ENCODE peak calls at places on chromosome 1, in five cellular contexts. D is body of pancreas, T is thoracic aorta, F is MG63, Q is tibial artery. J is an unnamed sample.

GRCh38 chr1:243851129-243851756 is 1.2 kb upstream of the AKT3 start:
- DNase-seq in D (no peak), T (peak; percentile 4), F (no peak), Q (no peak), J (no peak)

GRCh38 chr1:22539510-22540118 is 23.7 kb upstream of the EPHA8 start:
- DNase-seq in D (no peak), T (no peak), F (no peak), Q (no peak), J (no peak)

GRCh38 chr1:119870917-119871486 is 25.3 kb downstream of the ADAM30 start:
- DNase-seq in D (peak; percentile 88), T (peak; percentile 15), F (peak; percentile 75), Q (peak; percentile 86), J (peak; percentile 92)

GRCh38 chr1:230308039-230308438 is 118.1 kb downstream of the PGBD5 start:
- DNase-seq in D (peak; percentile 94), T (no peak), F (peak; percentile 87), Q (no peak), J (peak; percentile 36)

GRCh38 chr1:119188926-119189325 is 48.5 kb upstream of the WARS2 start:
- DNase-seq in D (no peak), T (no peak), F (no peak), Q (no peak), J (no peak)

GRCh38 chr1:212196355-212196754 is 88.9 kb upstream of the PPP2R5A start:
- DNase-seq in D (no peak), T (no peak), F (no peak), Q (no peak), J (no peak)

GRCh38 chr1:17272641-17273040 is 23.7 kb downstream of the PADI3 start:
- DNase-seq in D (no peak), T (no peak), F (no peak), Q (no peak), J (no peak)

GRCh38 chr1:226678251-226678650 is 60.8 kb downstream of the ITPKB start:
- DNase-seq in D (no peak), T (no peak), F (no peak), Q (no peak), J (no peak)

GRCh38 chr1:15919316-15919715 is 56.6 kb downstream of the ZBTB17 start:
- DNase-seq in D (no peak), T (no peak), F (no peak), Q (no peak), J (no peak)

GRCh38 chr1:201503397-201504176 is 3.3 kb downstream of the CSRP1 start:
- DNase-seq in D (peak; percentile 59), T (peak; percentile 62), F (peak; percentile 75), Q (peak; percentile 89), J (peak; percentile 89)

GRCh38 chr1:27153549-27153886 is 1.4 kb downstream of the SLC9A1 start:
- DNase-seq in D (peak; percentile 22), T (no peak), F (peak; percentile 50), Q (peak; percentile 68), J (no peak)

GRCh38 chr1:20712210-20712577 is 5.6 kb downstream of the KIF17 start:
- DNase-seq in D (no peak), T (no peak), F (no peak), Q (no peak), J (no peak)

GRCh38 chr1:50976890-50977574 is 7.0 kb downstream of the CDKN2C start:
- DNase-seq in D (peak; percentile 39), T (no peak), F (peak; percentile 56), Q (peak; percentile 73), J (peak; percentile 89)

GRCh38 chr1:117582341-117582902 is 23.4 kb upstream of the TENT5C start:
- DNase-seq in D (no peak), T (no peak), F (peak; percentile 43), Q (peak; percentile 65), J (no peak)

GRCh38 chr1:25550155-25550506 is 6.7 kb downstream of the LDLRAP1 start:
- DNase-seq in D (no peak), T (no peak), F (no peak), Q (no peak), J (no peak)

GRCh38 chr1:176469450-176469985 is 6.5 kb downstream of the PAPPA2 start:
- DNase-seq in D (no peak), T (no peak), F (no peak), Q (no peak), J (peak; percentile 17)

GRCh38 chr1:160062134-160062533 is 7.8 kb downstream of the KCNJ10 start:
- DNase-seq in D (no peak), T (no peak), F (no peak), Q (no peak), J (no peak)

GRCh38 chr1:2937805-2938204 is 83.5 kb upstream of the ACTRT2 start:
- DNase-seq in D (no peak), T (no peak), F (no peak), Q (no peak), J (no peak)

GRCh38 chr1:191125950-191126349 is 648.3 kb upstream of the BRINP3 start:
- DNase-seq in D (no peak), T (no peak), F (no peak), Q (no peak), J (no peak)

GRCh38 chr1:233327938-233328660 is 575 bp downstream of the MAP3K21 start:
- DNase-seq in D (peak; percentile 64), T (no peak), F (peak; percentile 30), Q (no peak), J (no peak)

GRCh38 chr1:231172411-231172810 is 10.6 kb downstream of the TRIM67 start:
- DNase-seq in D (no peak), T (no peak), F (no peak), Q (no peak), J (no peak)

GRCh38 chr1:9588551-9589143 is at the start of gene TMEM201:
- DNase-seq in D (peak; percentile 98), T (peak; percentile 76), F (peak; percentile 93), Q (peak; percentile 96), J (peak; percentile 96)

GRCh38 chr1:34312359-34312758 is 135.7 kb downstream of the C1orf94 start:
- DNase-seq in D (no peak), T (no peak), F (no peak), Q (no peak), J (no peak)

GRCh38 chr1:66176828-66177227 is 357.1 kb upstream of the SGIP1 start:
- DNase-seq in D (no peak), T (no peak), F (no peak), Q (no peak), J (no peak)

GRCh38 chr1:192747305-192747704 is 61.5 kb upstream of the RGS2 start:
- DNase-seq in D (no peak), T (no peak), F (no peak), Q (no peak), J (no peak)

GRCh38 chr1:58290685-58291372 is 255.7 kb downstream of the OMA1 start:
- DNase-seq in D (peak; percentile 7), T (no peak), F (peak; percentile 27), Q (no peak), J (peak; percentile 60)

GRCh38 chr1:152251391-152251790 is 27.4 kb upstream of the HRNR start:
- DNase-seq in D (no peak), T (no peak), F (peak; percentile 4), Q (no peak), J (no peak)

GRCh38 chr1:228488107-228488817 is 1.1 kb downstream of the RNF187 start:
- DNase-seq in D (peak; percentile 28), T (no peak), F (no peak), Q (no peak), J (peak; percentile 37)

GRCh38 chr1:46248122-46248920 is 758 bp downstream of the RAD54L start:
- DNase-seq in D (peak; percentile 34), T (no peak), F (peak; percentile 69), Q (no peak), J (peak; percentile 73)

DNA sequence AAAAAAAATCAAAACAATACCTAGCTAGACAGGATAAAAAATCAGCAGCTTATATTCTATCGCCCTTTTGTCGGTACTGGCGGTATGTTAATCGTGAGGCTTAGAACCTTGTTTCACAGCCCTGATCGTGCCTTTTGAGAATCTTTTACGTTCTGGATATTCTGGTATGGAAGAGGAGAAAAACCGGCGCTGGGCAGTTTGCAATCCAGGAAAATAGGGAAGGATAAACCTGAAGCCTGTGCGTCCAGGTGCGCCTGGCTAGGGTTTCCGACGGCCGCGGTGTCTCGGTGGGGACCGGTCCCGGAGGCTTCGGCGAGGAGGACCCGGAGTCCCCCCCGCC is 276 bp upstream of the SYPL2 start:
- DNase-seq in D (no peak), T (no peak), F (no peak), Q (no peak), J (no peak)
- H3K27me3 ChIP-seq in D (no peaks in the 10 kb centered on the region), T (no peaks in the 10 kb centered on the region), F (peaks cover 99% of the 10 kb centered on the region), Q (no peaks in the 10 kb centered on the region), J (peaks cover 19% of the 10 kb centered on the region)

GRCh38 chr1:31243451-31244286 is 4.0 kb upstream of the NKAIN1 start:
- DNase-seq in D (peak; percentile 57), T (no peak), F (peak; percentile 52), Q (no peak), J (peak; percentile 78)

GRCh38 chr1:31239653-31240241 is at the start of gene NKAIN1:
- DNase-seq in D (peak; percentile 23), T (no peak), F (peak; percentile 60), Q (no peak), J (peak; percentile 72)

GRCh38 chr1:31238612-31238985 is 1.1 kb downstream of the NKAIN1 start:
- DNase-seq in D (no peak), T (no peak), F (no peak), Q (no peak), J (no peak)

GRCh38 chr1:31238986-31239613 is 587 bp downstream of the NKAIN1 start:
- DNase-seq in D (peak; percentile 10), T (no peak), F (peak; percentile 51), Q (no peak), J (peak; percentile 67)

DNA sequence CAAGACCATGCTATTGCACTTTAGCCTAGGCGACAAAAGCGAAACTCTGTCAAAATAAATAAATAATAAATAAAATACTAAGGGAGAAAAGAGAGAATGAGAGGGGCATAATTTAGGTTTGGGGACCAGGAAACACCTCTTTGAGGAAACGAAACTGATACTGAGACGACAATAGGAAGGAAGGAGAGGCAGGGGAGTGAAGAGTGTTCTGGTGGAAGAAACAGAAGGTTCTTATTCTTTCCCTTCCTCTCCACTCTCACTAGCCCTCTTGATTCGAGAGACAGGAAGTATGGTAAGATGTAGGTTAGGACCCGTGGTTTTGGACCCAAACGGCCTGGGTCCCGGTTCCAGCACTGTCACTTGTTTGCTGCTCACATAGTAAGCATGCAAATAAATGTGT is 1.6 kb upstream of the NKAIN1 start:
- DNase-seq in D (no peak), T (no peak), F (no peak), Q (no peak), J (no peak)
- H3K4me3 ChIP-seq in D (no peak overlapping the region), T (no peak overlapping the region), F (no peak overlapping the region), Q (no peak overlapping the region), J (no peak overlapping the region)

GRCh38 chr1:112689196-112689841 is 14.9 kb downstream of the MOV10 start:
- DNase-seq in D (no peak), T (no peak), F (no peak), Q (no peak), J (no peak)
- H3K36me3 ChIP-seq in D (peaks cover 4% of the 10 kb centered on the region), T (peaks cover 28% of the 10 kb centered on the region), F (peaks cover 46% of the 10 kb centered on the region), Q (peaks cover 14% of the 10 kb centered on the region), J (peaks cover 29% of the 10 kb centered on the region)

DNA sequence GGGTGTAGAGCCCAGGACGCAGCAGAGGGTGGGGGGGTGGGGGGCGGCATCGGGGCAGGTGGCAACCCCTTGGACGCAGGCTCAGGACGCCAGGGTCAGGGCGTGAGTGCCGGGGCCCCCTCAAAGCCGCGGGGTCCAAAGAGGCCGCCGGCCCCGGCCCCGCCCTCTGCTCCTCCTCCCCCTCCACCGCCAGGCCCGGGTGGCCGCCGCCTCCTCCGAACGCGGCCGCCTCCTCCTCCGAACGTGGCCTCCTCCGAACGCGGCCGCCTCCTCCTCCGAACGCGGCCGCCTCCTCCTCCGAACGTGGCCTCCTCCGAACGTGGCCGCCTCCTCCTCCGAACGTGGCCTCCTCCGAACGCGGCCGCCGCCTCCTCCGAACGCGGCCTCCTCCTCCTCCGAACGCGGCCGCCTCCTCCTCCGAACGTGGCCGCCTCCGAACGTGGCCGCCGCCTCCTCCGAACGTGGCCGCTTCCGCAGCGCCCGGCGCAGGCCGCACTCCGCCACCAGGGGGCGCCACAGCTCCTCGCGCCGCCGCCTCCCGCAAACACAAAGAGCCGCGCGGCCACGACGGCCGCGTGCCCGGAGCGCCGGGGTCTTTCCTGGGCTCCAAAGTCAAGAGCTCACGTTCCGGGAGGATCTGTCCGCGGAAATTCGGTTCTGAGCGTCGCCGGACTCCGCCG is 19.3 kb upstream of the SAMD11 start:
- DNase-seq in D (peak; percentile 78), T (no peak), F (peak; percentile 81), Q (peak; percentile 92), J (no peak)
- H3K27me3 ChIP-seq in D (peaks cover 6% of the 10 kb centered on the region), T (no peaks in the 10 kb centered on the region), F (no peaks in the 10 kb centered on the region), Q (no peaks in the 10 kb centered on the region), J (no peaks in the 10 kb centered on the region)

J was measured in SJCRH30.